ENCODE peak calls at places on chromosomes 13 and 19, in six cellular contexts. U is IMR-90, S is H9, C is trophoblast cell, K is H1, X is mesenchymal stem cell. W is an unnamed sample.

GRCh38 chr13:79749556-79749955 is 268.6 kb downstream of the NDFIP2 start:
- DNase-seq in K (no peak), S (no peak), C (no peak), U (no peak), X (no peak), W (no peak)

GRCh38 chr13:50225188-50226155 is 210.2 kb downstream of the KCNRG start:
- DNase-seq in X (no peak), U (no peak), K (no peak), S (no peak), C (no peak), W (no peak)

GRCh38 chr13:112715715-112716460 is 26.1 kb downstream of the ATP11A start:
- DNase-seq in C (no peak), S (no peak), K (no peak), X (no peak), U (no peak), W (no peak)

GRCh38 chr13:47858678-47859050 is 142.4 kb downstream of the SUCLA2 start:
- DNase-seq in X (peak; percentile 62), C (peak; percentile 29), S (no peak), U (peak; percentile 64), K (no peak), W (no peak)

GRCh38 chr19:38684078-38684861 is 36.8 kb downstream of the ACTN4 start:
- DNase-seq in C (peak; percentile 87), X (peak; percentile 94), U (peak; percentile 91), S (peak; percentile 46), K (no peak), W (no peak)

GRCh38 chr19:45173816-45174215 is 4.2 kb downstream of the TRAPPC6A start:
- DNase-seq in U (peak; percentile 79), S (no peak), K (no peak), C (no peak), X (peak; percentile 96), W (no peak)

GRCh38 chr19:49573009-49573408 is 7.3 kb downstream of the NOSIP start:
- DNase-seq in C (no peak), S (no peak), K (no peak), X (no peak), U (no peak), W (no peak)

GRCh38 chr19:5358173-5358800 is 17.7 kb upstream of the PTPRS start:
- DNase-seq in S (no peak), X (no peak), K (no peak), C (peak; percentile 25), U (peak; percentile 17), W (no peak)

DNA sequence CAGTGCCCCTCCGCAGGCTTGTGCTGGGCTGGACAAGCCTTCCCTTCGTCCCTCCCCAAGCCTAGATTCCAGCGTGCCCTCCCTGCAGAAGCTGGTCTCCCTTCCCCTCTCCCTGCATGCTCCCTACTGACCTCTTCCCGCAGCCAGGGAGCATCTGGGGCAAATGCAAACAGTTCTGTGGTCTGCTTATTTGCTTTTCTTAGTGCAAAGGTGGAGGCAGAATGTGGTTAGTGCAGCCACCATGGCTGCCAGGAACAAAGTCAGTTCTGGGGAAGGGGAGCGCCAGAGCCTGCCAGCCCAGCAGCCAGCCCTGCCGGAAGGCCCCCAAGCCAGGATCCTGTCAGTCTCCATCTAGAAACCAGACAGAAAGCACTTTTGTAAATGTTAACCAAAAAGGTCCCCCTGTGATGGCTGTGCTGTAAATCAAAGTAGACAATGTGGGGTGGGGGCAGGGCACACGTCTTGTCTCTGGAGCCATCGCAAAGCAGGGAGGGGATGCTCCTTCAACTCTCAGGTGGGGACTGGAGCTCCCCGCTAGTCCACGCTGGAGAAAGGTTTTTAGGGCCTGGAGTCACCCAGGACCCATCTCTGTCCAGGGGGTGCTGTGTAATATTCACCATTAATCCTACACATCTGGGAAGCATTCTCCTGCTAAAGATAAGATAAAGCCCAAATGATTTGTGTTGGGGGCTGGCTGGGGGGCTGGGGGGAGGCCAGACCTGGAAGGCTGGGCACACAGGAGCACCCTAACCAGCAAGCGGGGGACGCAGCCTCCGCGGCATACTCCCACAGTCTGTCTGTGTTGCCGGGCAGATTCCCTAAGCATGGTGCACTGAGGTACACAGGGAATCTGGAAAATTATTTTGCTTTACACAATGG is 30.9 kb downstream of the SERP2 start:
- DNase-seq in U (no peak), K (no peak), C (no peak), S (peak; percentile 50), X (no peak), W (no peak)
- H3K23ac ChIP-seq in U (no peak overlapping the region), K (peak overlapping the region; percentile 86), C (no peak overlapping the region), S (no peak overlapping the region), X (no peak overlapping the region), W (no peak overlapping the region)

GRCh38 chr19:48060381-48060780 is 16.5 kb upstream of the CABP5 start:
- DNase-seq in U (no peak), X (no peak), C (no peak), K (no peak), S (no peak), W (no peak)

GRCh38 chr19:48059331-48059730 is 15.5 kb upstream of the CABP5 start:
- DNase-seq in C (no peak), S (no peak), X (no peak), K (no peak), U (no peak), W (no peak)

GRCh38 chr19:48064509-48064908 is 20.6 kb upstream of the CABP5 start:
- DNase-seq in K (peak; percentile 23), U (peak; percentile 54), C (no peak), S (peak; percentile 29), X (peak; percentile 13), W (no peak)

GRCh38 chr19:48061401-48062344 is 17.8 kb upstream of the CABP5 start:
- DNase-seq in X (no peak), C (no peak), K (peak; percentile 9), S (peak; percentile 57), U (no peak), W (no peak)
- H4K91ac ChIP-seq in X (no peak overlapping the region), C (no peak overlapping the region), K (peak overlapping the region; percentile 50), S (no peak overlapping the region), U (no peak overlapping the region), W (no peak overlapping the region)

GRCh38 chr19:52570005-52570861 is at the start of gene ZNF701:
- DNase-seq in C (peak; percentile 97), U (peak; percentile 88), X (peak; percentile 93), S (peak; percentile 97), K (peak; percentile 79), W (peak; percentile 92)
- H3K23ac ChIP-seq in C (no peak within 1 kb of the TSS), U (peak within 1 kb of the TSS; percentile 94), X (no peak within 1 kb of the TSS), S (no peak within 1 kb of the TSS), K (no peak within 1 kb of the TSS), W (peak within 1 kb of the TSS; percentile 80)

GRCh38 chr13:95569966-95570365 is 17.4 kb downstream of the CLDN10 start:
- DNase-seq in S (no peak), C (peak; percentile 93), U (no peak), X (no peak), K (no peak), W (no peak)

GRCh38 chr13:95571941-95572340 is 19.4 kb downstream of the CLDN10 start:
- DNase-seq in S (no peak), U (no peak), K (no peak), C (peak; percentile 70), X (no peak), W (no peak)

GRCh38 chr13:95568131-95568530 is 15.6 kb downstream of the CLDN10 start:
- DNase-seq in X (no peak), C (no peak), U (no peak), K (no peak), S (no peak), W (no peak)

GRCh38 chr13:95573226-95573625 is 20.7 kb downstream of the CLDN10 start:
- DNase-seq in K (no peak), X (no peak), C (no peak), S (no peak), U (peak; percentile 11), W (no peak)
- H4K91ac ChIP-seq in K (no peak overlapping the region), X (no peak overlapping the region), C (no peak overlapping the region), S (no peak overlapping the region), U (no peak overlapping the region), W (no peak overlapping the region)

GRCh38 chr19:29789007-29789406 is 22.8 kb upstream of the CCNE1 start:
- DNase-seq in K (no peak), S (no peak), U (no peak), C (peak; percentile 33), X (peak; percentile 14), W (no peak)
- H3K23ac ChIP-seq in K (no peak overlapping the region), S (no peak overlapping the region), U (no peak overlapping the region), C (no peak overlapping the region), X (no peak overlapping the region), W (no peak overlapping the region)

GRCh38 chr19:47309038-47309437 is 623 bp upstream of the C5AR1 start:
- DNase-seq in K (no peak), C (no peak), X (no peak), U (no peak), S (no peak), W (no peak)
- H4K91ac ChIP-seq in K (no peak overlapping the region), C (no peak overlapping the region), X (no peak overlapping the region), U (no peak overlapping the region), S (no peak overlapping the region), W (no peak overlapping the region)

GRCh38 chr19:57789288-57789687 is 19.8 kb downstream of the ZNF586 start:
- DNase-seq in U (no peak), X (no peak), S (no peak), C (no peak), K (no peak), W (no peak)
- H3K23ac ChIP-seq in U (no peak overlapping the region), X (no peak overlapping the region), S (no peak overlapping the region), C (no peak overlapping the region), K (no peak overlapping the region), W (no peak overlapping the region)

DNA sequence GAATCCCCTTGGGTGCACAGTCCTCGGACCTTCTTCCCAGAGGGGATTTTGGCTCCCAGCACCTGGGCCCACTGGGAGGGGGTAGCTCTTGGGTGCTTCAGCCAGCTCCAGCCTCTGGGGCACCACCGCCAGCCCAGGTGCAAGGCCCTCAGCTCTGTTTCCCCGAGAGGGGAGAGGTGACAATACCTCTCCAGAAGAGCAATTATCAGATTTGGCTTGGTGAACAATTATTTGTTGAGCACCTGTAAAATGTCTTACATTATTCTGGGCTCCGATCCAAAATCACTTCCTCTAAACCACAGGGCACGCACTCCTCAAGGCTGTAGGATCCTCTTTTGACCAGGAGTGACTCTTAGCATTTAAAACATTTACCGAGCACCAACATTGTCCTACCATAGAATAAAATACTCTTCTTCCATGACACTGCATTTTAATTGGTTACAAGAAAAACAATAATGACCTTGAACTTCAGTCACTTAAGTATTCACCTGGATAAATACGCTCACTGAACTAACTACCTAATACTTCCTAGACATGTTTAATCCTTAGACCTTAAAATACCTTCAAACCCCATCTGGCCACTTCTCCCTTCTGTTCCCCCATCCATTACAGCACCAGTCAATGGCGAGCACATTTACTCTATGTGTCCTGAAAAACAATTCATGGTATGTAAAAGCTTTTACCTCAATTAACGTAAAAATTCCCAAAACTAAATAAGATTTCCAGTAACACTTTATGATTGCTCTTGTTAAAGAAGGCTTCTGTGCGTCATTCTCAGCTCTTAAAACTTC is 54.8 kb downstream of the ABCC4 start:
- DNase-seq in U (no peak), S (no peak), X (no peak), K (no peak), C (no peak), W (no peak)
- H4K91ac ChIP-seq in U (no peak overlapping the region), S (no peak overlapping the region), X (no peak overlapping the region), K (no peak overlapping the region), C (no peak overlapping the region), W (no peak overlapping the region)

W was measured in neuronal stem cell.